ENCODE peak calls at places on chromosomes 6 and 20, in seven cellular contexts. One of them, this sample, is unnamed.

GRCh38 chr6:34200340-34200971 is 36.2 kb upstream of the HMGA1 start:
- DNase-seq in AG04450: no peak
- DNase-seq in lower lobe of right lung: no peak
- DNase-seq in WERI-Rb-1: no peak
- DNase-seq in suprapubic skin: no peak
- DNase-seq in fibroblast of villous mesenchyme: no peak
- DNase-seq in fibroblast of pulmonary artery: no peak
- DNase-seq in this sample: no peak

GRCh38 chr6:45667265-45667664 is 289.5 kb upstream of the SUPT3H start:
- DNase-seq in fibroblast of pulmonary artery: no peak
- DNase-seq in fibroblast of villous mesenchyme: no peak
- DNase-seq in AG04450: no peak
- DNase-seq in WERI-Rb-1: no peak
- DNase-seq in suprapubic skin: no peak
- DNase-seq in lower lobe of right lung: no peak
- DNase-seq in this sample: no peak

GRCh38 chr20:51579137-51579536 is 36.6 kb upstream of the NFATC2 start:
- DNase-seq in fibroblast of villous mesenchyme: peak; percentile 26
- DNase-seq in lower lobe of right lung: no peak
- DNase-seq in fibroblast of pulmonary artery: no peak
- DNase-seq in suprapubic skin: no peak
- DNase-seq in WERI-Rb-1: peak; percentile 13
- DNase-seq in AG04450: no peak
- DNase-seq in this sample: no peak

GRCh38 chr20:37240337-37241055 is 21.1 kb downstream of the GHRH start:
- DNase-seq in lower lobe of right lung: no peak
- DNase-seq in fibroblast of villous mesenchyme: no peak
- DNase-seq in suprapubic skin: no peak
- DNase-seq in fibroblast of pulmonary artery: no peak
- DNase-seq in WERI-Rb-1: no peak
- DNase-seq in AG04450: no peak
- DNase-seq in this sample: no peak

GRCh38 chr6:36825996-36826395 is 13.2 kb downstream of the CPNE5 start:
- DNase-seq in lower lobe of right lung: no peak
- DNase-seq in WERI-Rb-1: no peak
- DNase-seq in suprapubic skin: no peak
- DNase-seq in AG04450: no peak
- DNase-seq in fibroblast of pulmonary artery: no peak
- DNase-seq in fibroblast of villous mesenchyme: no peak
- DNase-seq in this sample: no peak

GRCh38 chr6:89298680-89299450 is 16.2 kb downstream of the GABRR2 start:
- DNase-seq in lower lobe of right lung: no peak
- DNase-seq in suprapubic skin: no peak
- DNase-seq in fibroblast of pulmonary artery: peak; percentile 59
- DNase-seq in WERI-Rb-1: peak; percentile 55
- DNase-seq in fibroblast of villous mesenchyme: peak; percentile 94
- DNase-seq in AG04450: peak; percentile 44
- DNase-seq in this sample: peak; percentile 46

GRCh38 chr6:124683507-124683906 is 278.7 kb upstream of the RNF217 start:
- DNase-seq in fibroblast of villous mesenchyme: no peak
- DNase-seq in lower lobe of right lung: no peak
- DNase-seq in WERI-Rb-1: peak; percentile 15
- DNase-seq in fibroblast of pulmonary artery: no peak
- DNase-seq in AG04450: no peak
- DNase-seq in suprapubic skin: no peak
- DNase-seq in this sample: no peak

GRCh38 chr6:50706575-50706974 is 6.8 kb upstream of the TFAP2D start:
- DNase-seq in WERI-Rb-1: no peak
- DNase-seq in fibroblast of pulmonary artery: no peak
- DNase-seq in AG04450: no peak
- DNase-seq in suprapubic skin: no peak
- DNase-seq in lower lobe of right lung: no peak
- DNase-seq in fibroblast of villous mesenchyme: no peak
- DNase-seq in this sample: no peak

GRCh38 chr6:163554663-163555062 is 140.1 kb downstream of the QKI start:
- DNase-seq in lower lobe of right lung: peak; percentile 70
- DNase-seq in WERI-Rb-1: peak; percentile 73
- DNase-seq in AG04450: no peak
- DNase-seq in fibroblast of villous mesenchyme: peak; percentile 63
- DNase-seq in suprapubic skin: no peak
- DNase-seq in fibroblast of pulmonary artery: peak; percentile 53
- DNase-seq in this sample: no peak

GRCh38 chr20:44442298-44443070 is 33.2 kb upstream of the TTPAL start:
- DNase-seq in lower lobe of right lung: no peak
- DNase-seq in AG04450: no peak
- DNase-seq in fibroblast of villous mesenchyme: peak; percentile 61
- DNase-seq in suprapubic skin: no peak
- DNase-seq in fibroblast of pulmonary artery: no peak
- DNase-seq in WERI-Rb-1: no peak
- DNase-seq in this sample: no peak

GRCh38 chr6:88361298-88361697 is 195.2 kb upstream of the CNR1 start:
- DNase-seq in fibroblast of pulmonary artery: no peak
- DNase-seq in lower lobe of right lung: no peak
- DNase-seq in fibroblast of villous mesenchyme: no peak
- DNase-seq in suprapubic skin: no peak
- DNase-seq in AG04450: no peak
- DNase-seq in WERI-Rb-1: no peak
- DNase-seq in this sample: no peak

GRCh38 chr6:117451607-117452164 is 25.9 kb upstream of the ROS1 start:
- DNase-seq in fibroblast of pulmonary artery: peak; percentile 30
- DNase-seq in AG04450: no peak
- DNase-seq in suprapubic skin: no peak
- DNase-seq in fibroblast of villous mesenchyme: peak; percentile 91
- DNase-seq in lower lobe of right lung: no peak
- DNase-seq in WERI-Rb-1: no peak
- DNase-seq in this sample: no peak

GRCh38 chr6:44676826-44677433 is 289.4 kb downstream of the CDC5L start:
- DNase-seq in AG04450: no peak
- DNase-seq in fibroblast of villous mesenchyme: no peak
- DNase-seq in lower lobe of right lung: no peak
- DNase-seq in WERI-Rb-1: peak; percentile 98
- DNase-seq in suprapubic skin: no peak
- DNase-seq in fibroblast of pulmonary artery: no peak
- DNase-seq in this sample: no peak

GRCh38 chr6:32825966-32826365 is 9.2 kb upstream of the HLA-DOB start:
- DNase-seq in AG04450: no peak
- DNase-seq in WERI-Rb-1: no peak
- DNase-seq in fibroblast of pulmonary artery: peak; percentile 86
- DNase-seq in fibroblast of villous mesenchyme: peak; percentile 82
- DNase-seq in suprapubic skin: no peak
- DNase-seq in lower lobe of right lung: no peak
- DNase-seq in this sample: no peak

GRCh38 chr6:145423936-145424335 is 311.4 kb downstream of the EPM2A start:
- DNase-seq in fibroblast of villous mesenchyme: no peak
- DNase-seq in lower lobe of right lung: no peak
- DNase-seq in fibroblast of pulmonary artery: no peak
- DNase-seq in WERI-Rb-1: no peak
- DNase-seq in suprapubic skin: no peak
- DNase-seq in AG04450: no peak
- DNase-seq in this sample: no peak

GRCh38 chr6:145427232-145427631 is 308.1 kb downstream of the EPM2A start:
- DNase-seq in lower lobe of right lung: no peak
- DNase-seq in fibroblast of villous mesenchyme: no peak
- DNase-seq in AG04450: no peak
- DNase-seq in WERI-Rb-1: no peak
- DNase-seq in suprapubic skin: no peak
- DNase-seq in fibroblast of pulmonary artery: no peak
- DNase-seq in this sample: no peak

DNA sequence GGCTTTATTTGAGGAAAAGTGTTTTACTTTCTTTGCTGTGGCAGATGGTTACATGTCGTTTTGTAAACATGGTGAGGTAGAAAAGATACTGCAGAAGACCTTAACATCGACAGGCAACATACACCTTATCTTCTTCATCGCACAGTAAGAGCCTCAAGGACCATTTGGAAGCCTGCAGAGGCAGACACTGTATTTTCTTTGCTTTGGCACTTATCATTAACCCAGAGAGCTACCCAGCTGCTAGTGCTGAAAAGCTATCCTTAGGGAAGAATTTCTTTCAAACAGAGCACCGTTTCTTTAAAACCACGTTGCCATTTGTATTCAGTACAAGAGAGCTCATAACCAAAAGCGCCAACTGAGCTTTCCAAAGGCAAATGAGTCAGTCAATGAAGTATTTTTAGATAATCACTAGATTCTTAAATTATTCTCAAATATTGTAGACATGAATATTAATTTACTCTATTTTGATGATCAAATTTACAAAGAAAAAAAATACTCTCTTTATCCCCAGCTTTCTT is 306.6 kb downstream of the EPM2A start:
- DNase-seq in fibroblast of pulmonary artery: peak; percentile 2
- DNase-seq in fibroblast of villous mesenchyme: no peak
- DNase-seq in lower lobe of right lung: no peak
- DNase-seq in WERI-Rb-1: no peak
- DNase-seq in AG04450: no peak
- DNase-seq in suprapubic skin: no peak
- DNase-seq in this sample: no peak
- H3K4me3 ChIP-seq in fibroblast of pulmonary artery: no peak overlapping the region
- H3K4me3 ChIP-seq in fibroblast of villous mesenchyme: no peak overlapping the region
- H3K4me3 ChIP-seq in lower lobe of right lung: no peak overlapping the region
- H3K4me3 ChIP-seq in WERI-Rb-1: no peak overlapping the region
- H3K4me3 ChIP-seq in AG04450: no peak overlapping the region
- H3K4me3 ChIP-seq in suprapubic skin: no peak overlapping the region
- H3K4me3 ChIP-seq in this sample: no peak overlapping the region

GRCh38 chr20:55004044-55004443 is 528.7 kb downstream of the DOK5 start:
- DNase-seq in AG04450: no peak
- DNase-seq in suprapubic skin: no peak
- DNase-seq in WERI-Rb-1: no peak
- DNase-seq in fibroblast of villous mesenchyme: no peak
- DNase-seq in fibroblast of pulmonary artery: no peak
- DNase-seq in lower lobe of right lung: no peak
- DNase-seq in this sample: no peak
- TF ChIP-seq CTCF in AG04450: no peak
- TF ChIP-seq CTCF in suprapubic skin: no peak
- TF ChIP-seq CTCF in WERI-Rb-1: no peak
- TF ChIP-seq CTCF in fibroblast of villous mesenchyme: no peak
- TF ChIP-seq CTCF in fibroblast of pulmonary artery: no peak
- TF ChIP-seq CTCF in lower lobe of right lung: no peak
- TF ChIP-seq CTCF in this sample: no peak

DNA sequence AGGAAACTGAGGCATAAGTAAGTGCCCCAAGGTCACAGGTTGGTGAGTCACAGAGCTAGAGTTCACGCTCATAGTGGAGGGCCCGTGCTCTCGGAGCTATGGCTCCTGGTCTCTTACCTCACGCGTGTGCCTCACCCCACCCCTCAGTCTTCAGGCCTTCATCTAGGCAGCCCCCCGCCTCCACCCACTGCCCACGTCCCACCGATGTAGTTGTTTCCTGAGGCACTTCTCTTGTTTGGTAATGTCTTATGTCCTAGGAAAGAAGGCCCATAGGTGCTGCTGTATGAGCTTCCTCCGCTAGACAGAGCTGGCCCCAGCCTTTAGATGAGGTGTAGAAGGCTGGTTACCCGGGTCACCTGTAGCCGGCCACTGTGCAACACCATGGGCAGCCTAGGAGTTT is 5.1 kb downstream of the RIPK1 start:
- DNase-seq in fibroblast of villous mesenchyme: no peak
- DNase-seq in lower lobe of right lung: no peak
- DNase-seq in AG04450: no peak
- DNase-seq in suprapubic skin: no peak
- DNase-seq in fibroblast of pulmonary artery: no peak
- DNase-seq in WERI-Rb-1: no peak
- DNase-seq in this sample: no peak
- H3K4me3 ChIP-seq in fibroblast of villous mesenchyme: no peak overlapping the region
- H3K4me3 ChIP-seq in lower lobe of right lung: no peak overlapping the region
- H3K4me3 ChIP-seq in AG04450: no peak overlapping the region
- H3K4me3 ChIP-seq in suprapubic skin: no peak overlapping the region
- H3K4me3 ChIP-seq in fibroblast of pulmonary artery: no peak overlapping the region
- H3K4me3 ChIP-seq in WERI-Rb-1: no peak overlapping the region
- H3K4me3 ChIP-seq in this sample: no peak overlapping the region

DNA sequence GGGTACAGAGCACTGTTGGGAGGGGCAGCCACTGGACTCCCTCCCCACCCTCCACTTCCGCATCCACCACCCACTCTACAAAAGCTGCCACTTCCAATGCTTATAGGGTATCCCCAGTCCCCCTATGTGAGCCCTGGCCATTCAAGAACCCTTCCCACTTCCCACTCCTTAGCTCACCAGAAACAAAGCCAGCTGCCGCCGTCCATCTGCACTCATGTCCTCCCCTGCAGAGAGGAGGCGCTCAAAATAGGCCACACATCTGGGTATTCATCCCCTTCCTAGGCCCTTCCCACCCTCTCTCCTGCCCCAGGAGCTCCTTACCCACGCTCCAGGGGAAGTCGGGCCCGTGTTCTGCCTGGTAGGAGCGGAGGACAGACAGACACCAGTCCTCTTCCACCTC is 6.5 kb upstream of the LY6G5C start:
- DNase-seq in lower lobe of right lung: no peak
- DNase-seq in fibroblast of pulmonary artery: no peak
- DNase-seq in suprapubic skin: no peak
- DNase-seq in WERI-Rb-1: no peak
- DNase-seq in AG04450: no peak
- DNase-seq in fibroblast of villous mesenchyme: no peak
- DNase-seq in this sample: no peak
- TF ChIP-seq CTCF in lower lobe of right lung: no peak
- TF ChIP-seq CTCF in fibroblast of pulmonary artery: no peak
- TF ChIP-seq CTCF in suprapubic skin: no peak
- TF ChIP-seq CTCF in WERI-Rb-1: no peak
- TF ChIP-seq CTCF in AG04450: no peak
- TF ChIP-seq CTCF in fibroblast of villous mesenchyme: no peak
- TF ChIP-seq CTCF in this sample: no peak

GRCh38 chr20:59992531-59992930 is 34.3 kb downstream of the CDH26 start:
- DNase-seq in AG04450: no peak
- DNase-seq in suprapubic skin: no peak
- DNase-seq in lower lobe of right lung: no peak
- DNase-seq in WERI-Rb-1: no peak
- DNase-seq in fibroblast of villous mesenchyme: no peak
- DNase-seq in fibroblast of pulmonary artery: no peak
- DNase-seq in this sample: no peak

GRCh38 chr20:59996112-59996511 is 37.9 kb downstream of the CDH26 start:
- DNase-seq in fibroblast of villous mesenchyme: no peak
- DNase-seq in AG04450: no peak
- DNase-seq in WERI-Rb-1: no peak
- DNase-seq in fibroblast of pulmonary artery: no peak
- DNase-seq in lower lobe of right lung: no peak
- DNase-seq in suprapubic skin: no peak
- DNase-seq in this sample: no peak

GRCh38 chr20:59993736-59994484 is 35.7 kb downstream of the CDH26 start:
- DNase-seq in lower lobe of right lung: no peak
- DNase-seq in AG04450: no peak
- DNase-seq in suprapubic skin: no peak
- DNase-seq in fibroblast of villous mesenchyme: no peak
- DNase-seq in fibroblast of pulmonary artery: no peak
- DNase-seq in WERI-Rb-1: no peak
- DNase-seq in this sample: no peak

GRCh38 chr20:59997886-59998285 is 39.7 kb downstream of the CDH26 start:
- DNase-seq in lower lobe of right lung: no peak
- DNase-seq in WERI-Rb-1: no peak
- DNase-seq in suprapubic skin: no peak
- DNase-seq in fibroblast of villous mesenchyme: no peak
- DNase-seq in AG04450: no peak
- DNase-seq in fibroblast of pulmonary artery: no peak
- DNase-seq in this sample: no peak

DNA sequence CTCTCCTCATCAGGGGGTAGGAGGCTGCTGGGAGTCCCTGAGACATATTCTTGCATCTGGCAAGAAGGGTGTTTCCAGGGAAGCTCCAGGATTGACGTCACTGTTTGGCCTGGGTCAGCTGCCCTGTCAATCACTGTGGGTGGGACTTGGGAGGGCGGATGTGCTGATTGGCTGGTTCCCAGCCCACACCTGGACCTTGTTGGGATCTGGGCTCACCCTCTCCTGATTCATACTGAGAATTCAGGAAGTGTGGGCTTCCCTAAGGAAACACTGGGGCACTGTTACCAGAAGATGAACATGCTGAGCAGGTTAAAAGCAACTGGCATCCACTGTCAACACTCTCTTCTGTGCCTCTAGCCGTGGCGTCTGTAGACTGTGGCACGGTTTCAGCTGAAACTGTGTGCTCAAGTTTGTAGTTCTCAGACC is 36.5 kb downstream of the CDH26 start:
- DNase-seq in suprapubic skin: no peak
- DNase-seq in fibroblast of villous mesenchyme: no peak
- DNase-seq in fibroblast of pulmonary artery: no peak
- DNase-seq in WERI-Rb-1: no peak
- DNase-seq in AG04450: no peak
- DNase-seq in lower lobe of right lung: peak; percentile 73
- DNase-seq in this sample: no peak
- H3K4me3 ChIP-seq in suprapubic skin: no peak overlapping the region
- H3K4me3 ChIP-seq in fibroblast of villous mesenchyme: no peak overlapping the region
- H3K4me3 ChIP-seq in fibroblast of pulmonary artery: no peak overlapping the region
- H3K4me3 ChIP-seq in WERI-Rb-1: no peak overlapping the region
- H3K4me3 ChIP-seq in AG04450: no peak overlapping the region
- H3K4me3 ChIP-seq in lower lobe of right lung: peak overlapping the region; percentile 17
- H3K4me3 ChIP-seq in this sample: no peak overlapping the region

This sample was measured in GM12864.